ENCODE peak calls at places on chromosomes 5 and 9, in six cellular contexts. C, E, U, F, J and H are unnamed samples.
A peak's percentile ranks its signal among the peaks of the same experiment; 100 is the strongest.

GRCh38 chr5:98775962-98776687 is 2.7 kb downstream of the RGMB start:
- DNase-seq in C (no peak), E (no peak), U (no peak), F (no peak), J (no peak), H (no peak)

GRCh38 chr9:86705474-86705873 is 241.8 kb downstream of the GAS1 start:
- DNase-seq in C (no peak), E (no peak), U (no peak), F (no peak), J (no peak), H (no peak)

GRCh38 chr9:438066-438465 is 223.4 kb downstream of the DOCK8 start:
- DNase-seq in C (no peak), E (no peak), U (no peak), F (no peak), J (no peak), H (no peak)

GRCh38 chr9:14910178-14910805 is at the start of gene FREM1:
- DNase-seq in C (no peak), E (no peak), U (peak; percentile 48), F (peak; percentile 53), J (no peak), H (no peak)

GRCh38 chr5:367358-368130 is 46.0 kb downstream of the AHRR start:
- DNase-seq in C (no peak), E (no peak), U (no peak), F (peak; percentile 22), J (no peak), H (no peak)

GRCh38 chr9:113546566-113546965 is 83.0 kb downstream of the RGS3 start:
- DNase-seq in C (no peak), E (no peak), U (no peak), F (no peak), J (no peak), H (no peak)

GRCh38 chr5:34469971-34470370 is 186.2 kb upstream of the RAI14 start:
- DNase-seq in C (no peak), E (no peak), U (no peak), F (no peak), J (no peak), H (no peak)

GRCh38 chr5:172076783-172077244 is 70.4 kb upstream of the FBXW11 start:
- DNase-seq in C (no peak), E (no peak), U (no peak), F (no peak), J (no peak), H (no peak)

GRCh38 chr9:116274293-116274692 is 120.7 kb downstream of the PAPPA start:
- DNase-seq in C (no peak), E (no peak), U (no peak), F (no peak), J (no peak), H (no peak)

GRCh38 chr9:108412755-108413154 is 443.0 kb downstream of the ACTL7B start:
- DNase-seq in C (no peak), E (no peak), U (no peak), F (no peak), J (no peak), H (no peak)

GRCh38 chr9:135822383-135822755 is 85.0 kb downstream of the CAMSAP1 start:
- DNase-seq in C (no peak), E (no peak), U (no peak), F (no peak), J (no peak), H (no peak)

GRCh38 chr9:131709741-131710499 is 30.0 kb downstream of the RAPGEF1 start:
- DNase-seq in C (no peak), E (peak; percentile 44), U (no peak), F (no peak), J (peak; percentile 47), H (peak; percentile 74)

GRCh38 chr5:88594441-88594840 is 288.5 kb downstream of the MEF2C start:
- DNase-seq in C (no peak), E (no peak), U (no peak), F (no peak), J (no peak), H (no peak)

GRCh38 chr5:2126512-2126911 is 243.8 kb upstream of the IRX4 start:
- DNase-seq in C (no peak), E (no peak), U (no peak), F (no peak), J (no peak), H (no peak)

GRCh38 chr5:163913548-163913947 is 408.1 kb downstream of the MAT2B start:
- DNase-seq in C (no peak), E (no peak), U (no peak), F (no peak), J (no peak), H (no peak)

GRCh38 chr5:5592541-5592940 is 170.1 kb downstream of the ICE1 start:
- DNase-seq in C (no peak), E (no peak), U (no peak), F (no peak), J (no peak), H (no peak)

GRCh38 chr5:111367081-111367480 is 142.9 kb downstream of the CAMK4 start:
- DNase-seq in C (no peak), E (no peak), U (no peak), F (no peak), J (no peak), H (no peak)

GRCh38 chr5:90398726-90399125 is 10.8 kb downstream of the CETN3 start:
- DNase-seq in C (no peak), E (no peak), U (no peak), F (no peak), J (no peak), H (no peak)

GRCh38 chr9:94802795-94803194 is 76.3 kb downstream of the AOPEP start:
- DNase-seq in C (no peak), E (peak; percentile 4), U (no peak), F (no peak), J (no peak), H (peak; percentile 68)

GRCh38 chr9:124347968-124348358 is 67.3 kb downstream of the PSMB7 start:
- DNase-seq in C (no peak), E (no peak), U (no peak), F (peak; percentile 50), J (no peak), H (peak; percentile 13)

GRCh38 chr9:116316231-116316630 is 162.6 kb downstream of the PAPPA start:
- DNase-seq in C (no peak), E (no peak), U (no peak), F (no peak), J (no peak), H (no peak)

GRCh38 chr5:135944967-135945560 is 9.7 kb downstream of the LECT2 start:
- DNase-seq in C (no peak), E (no peak), U (peak; percentile 61), F (no peak), J (peak; percentile 15), H (peak; percentile 49)

GRCh38 chr5:56656816-56657740 is 158.3 kb upstream of the MAP3K1 start:
- DNase-seq in C (no peak), E (no peak), U (no peak), F (no peak), J (no peak), H (no peak)

GRCh38 chr9:133605856-133606721 is 3.1 kb downstream of the FAM163B start:
- DNase-seq in C (no peak), E (no peak), U (no peak), F (no peak), J (no peak), H (no peak)

GRCh38 chr9:76905984-76906861 is at the start of gene PRUNE2:
- DNase-seq in C (peak; percentile 31), E (no peak), U (peak; percentile 77), F (no peak), J (no peak), H (peak; percentile 56)

GRCh38 chr5:136062563-136063274 is 33.9 kb downstream of the TGFBI start:
- DNase-seq in C (no peak), E (no peak), U (no peak), F (no peak), J (no peak), H (peak; percentile 40)

GRCh38 chr5:96807099-96807654 is 568 bp downstream of the ERAP1 start:
- DNase-seq in C (peak; percentile 77), E (no peak), U (peak; percentile 42), F (peak; percentile 92), J (no peak), H (peak; percentile 66)

GRCh38 chr9:121185774-121186403 is 15.8 kb downstream of the RAB14 start:
- DNase-seq in C (no peak), E (no peak), U (no peak), F (no peak), J (no peak), H (no peak)

GRCh38 chr5:173329370-173330150 is 1.3 kb upstream of the STC2 start:
- DNase-seq in C (no peak), E (peak; percentile 33), U (no peak), F (no peak), J (no peak), H (peak; percentile 80)

GRCh38 chr9:74760031-74760700 is 127.6 kb downstream of the TRPM6 start:
- DNase-seq in C (no peak), E (no peak), U (no peak), F (no peak), J (no peak), H (no peak)

GRCh38 chr5:173707392-173707791 is 90.9 kb upstream of the BOD1 start:
- DNase-seq in C (no peak), E (no peak), U (no peak), F (no peak), J (no peak), H (no peak)

GRCh38 chr5:147439253-147439652 is 70.6 kb downstream of the DPYSL3 start:
- DNase-seq in C (no peak), E (no peak), U (no peak), F (no peak), J (no peak), H (no peak)